ENCODE peak calls at places on chromosomes 4 and X, in ten cellular contexts. H is fibroblast of the aortic adventitia, U is heart right ventricle, T is GM12878, W is fibroblast of pulmonary artery, J is suprapubic skin, I is transverse colon, D is mucosa of descending colon, B is fibroblast of lung, M is AG10803. X is an unnamed sample.

GRCh38 chr4:57037982-57038604 is 59.4 kb downstream of the POLR2B start:
- DNase-seq in H (peak), T (no peak), M (peak), D (peak), W (peak), I (peak), B (peak), J (no peak), U (peak), X (no peak)

GRCh38 chrX:120224388-120224787 is 26.2 kb upstream of the ZBTB33 start:
- DNase-seq in W (no peak), M (no peak), D (no peak), B (no peak), J (no peak), H (no peak), I (no peak), T (no peak), U (no peak), X (no peak)

GRCh38 chr4:124803641-124804040 is 91.1 kb upstream of the ANKRD50 start:
- DNase-seq in M (no peak), T (no peak), W (peak), U (no peak), B (peak), I (no peak), J (no peak), H (peak), D (no peak), X (no peak)

GRCh38 chr4:71941001-71941400 is 90.8 kb upstream of the NPFFR2 start:
- DNase-seq in M (peak), H (peak), T (no peak), W (peak), J (no peak), I (peak), D (no peak), B (no peak), U (no peak), X (no peak)

GRCh38 chr4:139794158-139794954 is 128.7 kb downstream of the MGST2 start:
- DNase-seq in J (no peak), I (no peak), D (no peak), B (peak), H (peak), M (peak), T (no peak), W (peak), U (no peak), X (peak)

GRCh38 chr4:4969298-4969697 is 50.0 kb downstream of the CYTL1 start:
- DNase-seq in B (peak), J (peak), U (no peak), M (peak), I (no peak), D (no peak), T (no peak), H (peak), W (no peak), X (no peak)

GRCh38 chr4:4456351-4456750 is 69.4 kb downstream of the NSG1 start:
- DNase-seq in D (no peak), W (peak), T (no peak), B (no peak), U (no peak), M (no peak), J (no peak), I (no peak), H (no peak), X (no peak)

GRCh38 chr4:30473225-30473624 is 246.9 kb upstream of the PCDH7 start:
- DNase-seq in D (no peak), U (no peak), H (no peak), I (no peak), J (no peak), M (no peak), T (no peak), W (no peak), B (no peak), X (no peak)

GRCh38 chr4:158915683-158916241 is 146.9 kb downstream of the FNIP2 start:
- DNase-seq in M (no peak), J (no peak), I (no peak), B (no peak), T (no peak), W (no peak), U (no peak), D (no peak), H (peak), X (no peak)

GRCh38 chr4:67288964-67289363 is 256.3 kb downstream of the CENPC start:
- DNase-seq in W (peak), M (no peak), I (no peak), T (no peak), D (no peak), J (no peak), H (peak), U (no peak), B (no peak), X (no peak)

GRCh38 chrX:75115707-75116413 is 40.2 kb downstream of the ABCB7 start:
- DNase-seq in W (no peak), M (no peak), I (no peak), H (no peak), B (no peak), D (no peak), U (no peak), J (no peak), T (no peak), X (no peak)

GRCh38 chr4:188551156-188551555 is 411.9 kb downstream of the TRIML1 start:
- DNase-seq in I (no peak), H (no peak), J (no peak), B (no peak), T (no peak), D (no peak), M (peak), U (no peak), W (no peak), X (peak)

GRCh38 chrX:41116948-41117347 is 31.7 kb downstream of the USP9X start:
- DNase-seq in D (no peak), I (no peak), W (no peak), M (no peak), B (no peak), J (no peak), H (peak), T (peak), U (no peak), X (no peak)

GRCh38 chr4:77084019-77084604 is 8.3 kb upstream of the CCNI start:
- DNase-seq in U (no peak), W (no peak), M (no peak), D (no peak), I (no peak), B (no peak), H (no peak), T (no peak), J (no peak), X (no peak)

GRCh38 chr4:16758206-16758605 is 140.2 kb downstream of the LDB2 start:
- DNase-seq in H (no peak), D (no peak), J (no peak), W (no peak), I (no peak), T (no peak), B (no peak), U (no peak), M (no peak), X (no peak)

GRCh38 chr4:104465201-104465600 is 29.5 kb downstream of the CXXC4 start:
- DNase-seq in H (no peak), B (peak), M (no peak), J (no peak), D (no peak), U (no peak), T (no peak), I (no peak), W (peak), X (no peak)

GRCh38 chrX:1380672-1381233 is 11.2 kb downstream of the SLC25A6 start:
- DNase-seq in W (no peak), J (no peak), H (no peak), I (no peak), D (peak), T (no peak), M (no peak), B (no peak), U (no peak), X (no peak)

GRCh38 chr4:7938513-7939376 is 916 bp downstream of the AFAP1 start:
- DNase-seq in M (peak), D (peak), W (peak), B (peak), U (peak), T (no peak), J (no peak), H (peak), I (peak), X (no peak)

GRCh38 chrX:115912372-115912897 is 258.1 kb upstream of the AGTR2 start:
- DNase-seq in D (no peak), U (no peak), M (no peak), W (no peak), B (no peak), J (no peak), I (peak), H (peak), T (peak), X (no peak)
- TF ChIP-seq CTCF in D (no peak), U (no peak), M (no peak), W (peak), B (no peak), J (no peak), I (no peak), H (peak), T (peak), X (peak)

GRCh38 chr4:74156521-74156920 is 1.4 kb upstream of the MTHFD2L start:
- DNase-seq in M (no peak), T (no peak), H (no peak), U (no peak), D (no peak), I (no peak), W (peak), J (no peak), B (no peak), X (no peak)
- H3K4me3 ChIP-seq in M (no peak), T (no peak), H (no peak), U (no peak), D (no peak), I (no peak), W (peak), J (no peak), B (no peak), X (no peak)

GRCh38 chrX:130330706-130331105 is 9.0 kb upstream of the SLC25A14 start:
- DNase-seq in B (peak), D (peak), I (peak), H (peak), W (peak), T (peak), M (peak), J (no peak), U (peak), X (no peak)
- TF ChIP-seq CTCF in B (peak), D (no peak), I (peak), H (peak), W (peak), T (peak), M (peak), J (no peak), U (peak), X (peak)

GRCh38 chr4:185573651-185574199 is 38.4 kb upstream of the PDLIM3 start:
- DNase-seq in I (no peak), W (peak), B (peak), D (no peak), J (no peak), U (peak), H (peak), T (no peak), M (peak), X (no peak)
- H3K4me3 ChIP-seq in I (no peak), W (peak), B (no peak), D (no peak), J (no peak), U (no peak), H (no peak), T (no peak), M (no peak), X (no peak)

GRCh38 chrX:107709266-107709795 is 66.3 kb downstream of the TSC22D3 start:
- DNase-seq in D (no peak), B (no peak), I (no peak), U (no peak), W (no peak), H (no peak), T (no peak), M (no peak), J (no peak), X (no peak)
- TF ChIP-seq CTCF in D (no peak), B (no peak), I (no peak), U (no peak), W (no peak), H (no peak), T (no peak), M (no peak), J (no peak), X (no peak)

X was measured in astrocyte of the cerebellum.